ENCODE peak calls at places on chromosomes 13 and 19, in five cellular contexts. K is K562, X is HepG2, H is A549, P is GM12878. N is an unnamed sample.

GRCh38 chr19:49502866-49503581 is 6.8 kb downstream of the RPS11 start:
- DNase-seq in K (peak; percentile 24), X (peak; percentile 74), H (peak; percentile 79), P (no peak), N (peak; percentile 54)

GRCh38 chr19:13817018-13817614 is 21.9 kb downstream of the ZSWIM4 start:
- DNase-seq in K (peak; percentile 90), X (no peak), H (peak; percentile 33), P (no peak), N (no peak)

GRCh38 chr13:111158136-111158805 is 43.2 kb downstream of the ARHGEF7 start:
- DNase-seq in K (no peak), X (no peak), H (no peak), P (no peak), N (no peak)

GRCh38 chr19:13099073-13099999 is 3.3 kb downstream of the LYL1 start:
- DNase-seq in K (peak; percentile 52), X (no peak), H (no peak), P (no peak), N (no peak)

GRCh38 chr19:35118268-35119026 is 2.8 kb downstream of the FXYD3 start:
- DNase-seq in K (no peak), X (no peak), H (no peak), P (no peak), N (no peak)

GRCh38 chr19:6828698-6829633 is 56.5 kb downstream of the VAV1 start:
- DNase-seq in K (peak; percentile 88), X (no peak), H (peak; percentile 95), P (peak; percentile 8), N (peak; percentile 98)

GRCh38 chr13:67119481-67119883 is 110.7 kb downstream of the PCDH9 start:
- DNase-seq in K (no peak), X (no peak), H (peak; percentile 91), P (no peak), N (peak; percentile 8)

GRCh38 chr13:45084515-45084914 is 35.8 kb upstream of the GTF2F2 start:
- DNase-seq in K (no peak), X (no peak), H (no peak), P (no peak), N (no peak)

GRCh38 chr13:87274209-87274819 is 396.9 kb upstream of the SLITRK5 start:
- DNase-seq in K (peak; percentile 2), X (peak; percentile 43), H (peak; percentile 42), P (no peak), N (peak; percentile 39)

GRCh38 chr13:27997904-27998522 is 9.5 kb upstream of the URAD start:
- DNase-seq in K (peak; percentile 17), X (peak; percentile 48), H (peak; percentile 59), P (no peak), N (peak; percentile 70)

GRCh38 chr19:447816-448546 is 12.9 kb downstream of the SHC2 start:
- DNase-seq in K (no peak), X (no peak), H (no peak), P (no peak), N (no peak)

GRCh38 chr13:57640582-57640981 is 9.0 kb downstream of the PCDH17 start:
- DNase-seq in K (no peak), X (no peak), H (no peak), P (no peak), N (no peak)

GRCh38 chr13:87671031-87671823 is at the start of gene SLITRK5:
- DNase-seq in K (no peak), X (peak; percentile 3), H (peak; percentile 81), P (no peak), N (no peak)

GRCh38 chr13:51330741-51331140 is 8.8 kb upstream of the SERPINE3 start:
- DNase-seq in K (no peak), X (no peak), H (no peak), P (peak; percentile 7), N (no peak)

GRCh38 chr13:24627090-24627714 is 53.0 kb upstream of the ATP12A start:
- DNase-seq in K (peak; percentile 70), X (peak; percentile 18), H (peak; percentile 10), P (no peak), N (peak; percentile 4)

GRCh38 chr13:23588576-23589141 is 18.4 kb downstream of the TNFRSF19 start:
- DNase-seq in K (no peak), X (no peak), H (no peak), P (no peak), N (no peak)

GRCh38 chr19:42655748-42656147 is 61.0 kb upstream of the CEACAM8 start:
- DNase-seq in K (no peak), X (no peak), H (no peak), P (no peak), N (no peak)

GRCh38 chr19:13208131-13208963 is 58.1 kb downstream of the IER2 start:
- DNase-seq in K (no peak), X (no peak), H (no peak), P (peak; percentile 77), N (no peak)

GRCh38 chr19:49216076-49216475 is 58.5 kb downstream of the TRPM4 start:
- DNase-seq in K (no peak), X (no peak), H (peak; percentile 37), P (no peak), N (no peak)

GRCh38 chr13:66154981-66155380 is 1075.2 kb downstream of the PCDH9 start:
- DNase-seq in K (no peak), X (no peak), H (no peak), P (no peak), N (no peak)

GRCh38 chr19:3638208-3639193 is 11.9 kb upstream of the CACTIN start:
- DNase-seq in K (no peak), X (no peak), H (no peak), P (no peak), N (no peak)

GRCh38 chr13:113787694-113788093 is 28.7 kb downstream of the TMEM255B start:
- DNase-seq in K (no peak), X (no peak), H (no peak), P (no peak), N (no peak)

GRCh38 chr19:39805120-39805519 is 26.5 kb downstream of the LEUTX start:
- DNase-seq in K (no peak), X (no peak), H (no peak), P (no peak), N (no peak)

DNA sequence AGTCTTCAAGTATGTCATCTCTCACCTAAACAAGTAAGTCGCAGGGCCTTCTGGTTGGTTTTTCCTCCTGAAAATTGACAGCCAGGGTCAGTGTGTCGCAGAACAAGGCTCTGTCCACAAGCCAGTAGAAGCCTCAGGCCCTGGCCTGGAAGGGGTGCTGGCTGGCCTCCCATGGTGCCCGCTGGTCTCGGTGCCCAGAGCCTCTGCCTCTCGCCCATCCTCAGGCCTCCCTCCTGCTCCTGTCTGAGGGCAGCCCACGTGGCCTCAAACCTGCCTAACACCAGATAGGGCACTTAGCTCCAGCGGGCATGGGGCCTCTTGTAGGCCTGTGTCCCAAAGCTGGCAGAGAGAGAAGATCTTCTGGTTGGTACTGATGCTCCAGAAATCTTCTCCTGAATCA is 20.3 kb upstream of the NPAS1 start:
- DNase-seq in K (no peak), X (no peak), H (no peak), P (no peak), N (no peak)
- TF ChIP-seq CEBPB in K (no peak), X (no peak), H (no peak), P (no peak), N (no peak)

GRCh38 chr13:100827489-100828000 is 152.9 kb upstream of the TMTC4 start:
- DNase-seq in K (no peak), X (no peak), H (no peak), P (no peak), N (no peak)

GRCh38 chr13:100833427-100833826 is 158.8 kb upstream of the TMTC4 start:
- DNase-seq in K (no peak), X (no peak), H (no peak), P (no peak), N (no peak)

GRCh38 chr13:100826441-100826840 is 151.8 kb upstream of the TMTC4 start:
- DNase-seq in K (no peak), X (no peak), H (no peak), P (no peak), N (no peak)

GRCh38 chr13:100825551-100825950 is 151.0 kb upstream of the TMTC4 start:
- DNase-seq in K (no peak), X (no peak), H (no peak), P (no peak), N (no peak)

DNA sequence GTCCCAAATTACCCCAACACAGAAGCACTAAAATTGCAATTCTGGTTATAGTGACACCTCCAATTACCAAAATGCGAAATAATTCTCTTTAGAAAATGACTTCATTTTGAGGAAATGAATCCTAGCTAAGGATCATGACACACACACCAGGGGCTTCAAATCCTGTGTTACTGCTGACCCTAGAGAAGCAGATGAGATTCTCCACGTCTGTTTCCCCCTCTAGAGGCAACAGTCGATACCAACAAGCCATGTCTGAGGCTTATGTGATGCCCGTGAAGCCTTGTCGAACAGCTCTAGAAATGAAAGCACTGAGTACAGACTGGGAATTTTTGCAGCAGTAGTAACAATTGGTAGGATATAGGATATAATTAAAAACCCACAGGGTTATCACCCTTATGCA is 153.6 kb upstream of the TMTC4 start:
- DNase-seq in K (no peak), X (peak; percentile 42), H (no peak), P (no peak), N (no peak)
- TF ChIP-seq CEBPB in K (no peak), X (no peak), H (no peak), P (no peak), N (no peak)

GRCh38 chr19:47561440-47562045 is 11.4 kb downstream of the ZNF541 start:
- DNase-seq in K (no peak), X (no peak), H (peak; percentile 66), P (no peak), N (no peak)
- TF ChIP-seq CEBPB in K (no peak), X (no peak), H (no peak), P (no peak), N (no peak)

DNA sequence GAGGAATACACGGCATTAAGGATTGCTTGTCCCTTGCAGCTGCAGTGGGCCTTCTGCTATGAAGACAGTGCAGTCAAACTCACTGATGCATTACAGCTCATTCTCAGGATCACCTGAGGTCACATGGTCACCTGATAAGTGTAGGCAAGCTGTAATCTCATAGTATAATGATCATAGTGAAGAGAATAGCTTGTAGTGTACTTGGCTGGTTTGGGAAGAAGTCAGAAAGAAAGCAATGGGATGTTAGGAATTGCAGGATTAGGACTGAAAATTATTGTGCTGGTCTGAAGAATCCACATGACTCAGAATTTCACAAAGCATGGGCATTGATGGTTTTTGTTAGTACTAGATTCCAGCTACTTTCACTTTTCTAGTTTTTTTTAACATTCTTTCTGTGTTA is 76.7 kb downstream of the MBNL2 start:
- DNase-seq in K (no peak), X (no peak), H (no peak), P (no peak), N (no peak)
- TF ChIP-seq CEBPB in K (no peak), X (no peak), H (no peak), P (no peak), N (no peak)

DNA sequence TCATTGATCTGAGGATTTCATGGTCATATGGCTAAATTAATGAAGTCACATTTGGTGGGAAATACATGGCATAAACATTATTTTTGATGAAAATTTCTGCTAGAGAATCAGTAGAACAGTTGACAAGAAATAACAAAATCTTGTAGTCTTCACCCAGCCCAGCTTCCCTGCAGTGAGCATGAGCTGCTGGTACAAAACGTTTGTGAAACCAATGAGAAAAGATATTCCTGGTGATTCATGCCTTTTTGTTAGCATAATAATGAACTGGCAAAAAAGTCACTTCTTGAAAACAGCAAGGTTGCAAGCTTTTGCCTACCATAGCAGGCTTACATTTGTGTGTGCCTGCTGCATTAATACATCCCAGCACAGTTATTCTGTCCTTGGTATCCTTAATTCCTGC is 475.9 kb upstream of the HTR2A start:
- DNase-seq in K (no peak), X (no peak), H (no peak), P (no peak), N (no peak)
- TF ChIP-seq CEBPB in K (no peak), X (no peak), H (no peak), P (no peak), N (no peak)

GRCh38 chr13:42405665-42406390 is 133.9 kb downstream of the AKAP11 start:
- DNase-seq in K (no peak), X (no peak), H (no peak), P (peak; percentile 97), N (no peak)
- TF ChIP-seq CEBPB in K (no peak), X (no peak), H (no peak), P (no peak), N (no peak)

N was measured in HCT116.